ENCODE peak calls at places on chromosomes 13 and 19, in four cellular contexts. X, L, Q and I are unnamed samples.

GRCh38 chr13:109717686-109718085 is 68.7 kb downstream of the IRS2 start:
- DNase-seq in Q (no peak), L (no peak), X (no peak), I (no peak)

GRCh38 chr19:6778386-6778785 is 5.9 kb downstream of the VAV1 start:
- DNase-seq in L (no peak), Q (no peak), X (no peak), I (peak; percentile 63)

GRCh38 chr19:5687360-5688198 is 2.5 kb upstream of the RPL36 start:
- DNase-seq in X (no peak), L (no peak), Q (no peak), I (no peak)

GRCh38 chr19:17095141-17095919 is 19.8 kb downstream of the MYO9B start:
- DNase-seq in Q (no peak), X (no peak), L (peak; percentile 66), I (no peak)

GRCh38 chr19:9148687-9149086 is 8.5 kb downstream of the ZNF317 start:
- DNase-seq in Q (no peak), L (no peak), X (no peak), I (no peak)

GRCh38 chr13:21361706-21362105 is 97.4 kb downstream of the ZDHHC20 start:
- DNase-seq in Q (no peak), L (no peak), X (no peak), I (no peak)

GRCh38 chr19:29964171-29964570 is 22.1 kb downstream of the URI1 start:
- DNase-seq in X (no peak), L (peak; percentile 54), Q (no peak), I (no peak)

GRCh38 chr13:28735481-28736029 is 16.8 kb upstream of the SLC46A3 start:
- DNase-seq in Q (no peak), L (no peak), X (no peak), I (no peak)

GRCh38 chr13:69935043-69935442 is 172.6 kb upstream of the ATXN8OS start:
- DNase-seq in Q (peak; percentile 58), X (no peak), L (no peak), I (peak; percentile 46)

GRCh38 chr19:6580313-6580712 is 10.6 kb downstream of the CD70 start:
- DNase-seq in Q (peak; percentile 63), X (no peak), L (no peak), I (no peak)

GRCh38 chr19:32203161-32203560 is 142.2 kb upstream of the ZNF507 start:
- DNase-seq in X (no peak), L (no peak), Q (no peak), I (no peak)

DNA sequence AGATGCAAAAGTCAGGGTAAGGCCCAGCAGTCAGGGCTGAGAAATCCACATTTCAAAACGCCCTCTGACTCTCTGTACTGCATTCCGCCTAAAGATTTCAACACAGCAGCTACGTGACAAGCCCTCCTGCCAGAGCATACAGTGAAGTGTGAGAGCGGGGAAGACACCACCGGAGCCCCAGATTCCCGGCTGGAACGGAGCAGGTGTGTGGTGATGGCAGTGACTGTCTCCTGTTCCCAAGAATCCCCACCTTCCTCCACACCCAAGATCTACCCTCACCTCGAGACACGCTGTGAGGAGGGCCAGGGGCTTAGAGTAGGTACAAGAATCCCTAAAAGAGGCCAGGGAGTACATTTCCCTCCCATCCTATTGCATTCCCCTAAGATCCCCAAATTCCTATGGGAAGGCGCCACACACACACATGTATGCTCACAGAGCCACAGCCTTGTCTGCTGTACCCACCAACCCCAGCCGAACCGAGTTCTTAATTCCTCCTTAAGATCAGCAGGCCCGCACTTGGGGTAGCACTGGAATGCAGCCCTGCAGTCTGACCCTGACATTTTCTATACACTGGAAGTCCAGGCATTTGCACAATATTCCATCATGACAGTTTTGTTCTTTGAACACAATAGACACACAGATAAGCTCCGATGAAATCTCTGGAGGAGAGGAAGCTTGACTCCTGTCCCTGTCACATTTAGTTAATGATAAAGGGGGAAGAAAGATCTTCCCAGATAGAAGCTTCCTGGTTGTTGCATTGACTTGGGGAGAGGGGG is 102.9 kb downstream of the FOXO1 start:
- DNase-seq in X (no peak), L (peak; percentile 84), Q (no peak), I (no peak)
- H3K4me3 ChIP-seq in X (no peak overlapping the region), L (no peak overlapping the region), Q (no peak overlapping the region), I (no peak overlapping the region)

GRCh38 chr19:49666120-49666444 is 349 bp downstream of the BCL2L12 start:
- DNase-seq in L (no peak), Q (no peak), X (no peak), I (no peak)
- TF ChIP-seq CTCF in L (no peak), Q (no peak), X (no peak), I (no peak)

GRCh38 chr13:80444240-80445015 is 103.5 kb upstream of the SPRY2 start:
- DNase-seq in Q (peak; percentile 80), X (no peak), L (no peak), I (no peak)

GRCh38 chr13:80442613-80443012 is 101.7 kb upstream of the SPRY2 start:
- DNase-seq in X (no peak), L (no peak), Q (no peak), I (no peak)

GRCh38 chr13:80438521-80438920 is 97.6 kb upstream of the SPRY2 start:
- DNase-seq in Q (no peak), X (no peak), L (no peak), I (no peak)

GRCh38 chr13:80437212-80437611 is 96.3 kb upstream of the SPRY2 start:
- DNase-seq in X (no peak), L (no peak), Q (no peak), I (no peak)

DNA sequence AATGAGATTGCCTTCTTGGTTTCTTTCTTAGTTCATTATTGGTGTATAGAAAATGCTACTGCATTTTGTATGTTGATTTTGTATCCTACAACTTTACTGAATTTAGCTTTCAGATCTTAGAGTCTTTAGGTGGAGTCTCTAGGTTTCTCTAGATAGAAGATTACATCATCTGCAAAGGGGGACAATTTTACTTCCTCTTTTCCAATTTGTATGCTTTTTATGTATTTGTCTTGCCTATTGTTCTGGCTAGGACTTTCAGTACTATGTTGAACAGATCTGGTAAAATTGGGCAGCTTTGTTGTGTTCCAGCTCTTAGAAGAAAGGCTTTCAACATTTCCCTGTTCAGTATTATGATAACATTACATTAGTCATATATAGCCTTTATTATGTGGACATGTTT is 101.0 kb upstream of the SPRY2 start:
- DNase-seq in L (no peak), Q (peak; percentile 74), X (no peak), I (no peak)
- H3K4me3 ChIP-seq in L (no peak overlapping the region), Q (no peak overlapping the region), X (no peak overlapping the region), I (no peak overlapping the region)

GRCh38 chr13:24491853-24492252 is 20.7 kb downstream of the PARP4 start:
- DNase-seq in X (no peak), L (peak; percentile 70), Q (no peak), I (no peak)
- TF ChIP-seq CTCF in X (no peak), L (peak; percentile 61), Q (no peak), I (no peak)

GRCh38 chr19:4284176-4284958 is 5.3 kb downstream of the SHD start:
- DNase-seq in L (peak; percentile 19), Q (peak; percentile 22), X (no peak), I (peak; percentile 30)
- H3K4me3 ChIP-seq in L (no peak overlapping the region), Q (no peak overlapping the region), X (no peak overlapping the region), I (no peak overlapping the region)

DNA sequence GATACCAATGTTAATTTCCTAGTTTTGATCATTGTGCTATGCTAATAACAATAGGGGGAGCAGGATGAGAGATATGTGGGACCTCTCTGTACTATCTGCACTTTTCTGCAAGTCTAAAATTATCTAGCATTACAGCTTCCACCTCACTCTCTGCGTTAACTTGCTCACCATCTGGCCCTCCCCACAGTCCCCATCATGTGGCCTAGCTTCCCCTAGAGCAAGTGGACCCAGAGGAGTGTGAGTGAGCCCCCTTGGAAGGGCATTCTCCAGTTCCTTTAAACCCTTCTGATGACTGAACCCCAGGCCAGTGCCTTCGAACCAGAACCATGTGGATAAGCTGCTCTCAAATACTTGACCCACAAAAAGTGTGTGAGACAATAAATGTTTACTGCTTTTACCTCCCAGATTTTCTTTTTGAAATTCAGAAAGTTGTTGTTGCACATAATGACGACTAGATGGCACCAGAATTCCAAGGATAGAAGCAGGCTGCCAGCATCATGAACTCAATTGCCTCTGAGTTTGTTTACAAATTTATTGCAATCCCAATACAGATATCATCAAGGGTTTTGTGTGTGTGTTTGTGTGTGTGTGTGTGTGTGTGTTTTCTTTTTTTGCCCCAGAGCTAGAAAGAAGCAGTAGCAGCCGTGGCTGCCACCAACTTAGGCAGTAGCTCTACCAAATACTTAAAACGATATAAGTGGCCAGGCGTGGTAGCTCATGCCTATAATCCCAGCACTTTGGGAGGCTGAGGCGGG is 49.0 kb upstream of the ZNF780A start:
- DNase-seq in Q (peak; percentile 40), L (peak; percentile 77), X (no peak), I (peak; percentile 73)
- TF ChIP-seq CTCF in Q (peak; percentile 43), L (peak; percentile 80), X (peak; percentile 52), I (peak; percentile 62)